ENCODE peak calls at places on chromosomes 2 and 18, in five cellular contexts. One of them, this sample, is unnamed.

GRCh38 chr2:74436111-74436803 is 5.5 kb downstream of the RTKN start:
- DNase-seq in stimulated activated CD8-positive, alpha-beta memory T cell treated with anti-CD3 and anti-CD28 coated beads, Interleukin-15, amount 100 ng/mL, for 24 hours: no peak
- DNase-seq in NCI-H2081: no peak
- DNase-seq in type B pancreatic cell: no peak
- DNase-seq in WTC11: no peak
- DNase-seq in this sample: no peak

GRCh38 chr2:128603411-128603924 is 284.8 kb upstream of the HS6ST1 start:
- DNase-seq in stimulated activated CD8-positive, alpha-beta memory T cell treated with anti-CD3 and anti-CD28 coated beads, Interleukin-15, amount 100 ng/mL, for 24 hours: no peak
- DNase-seq in NCI-H2081: no peak
- DNase-seq in type B pancreatic cell: no peak
- DNase-seq in WTC11: no peak
- DNase-seq in this sample: no peak

GRCh38 chr2:42098571-42099430 is 51.0 kb downstream of the PKDCC start:
- DNase-seq in stimulated activated CD8-positive, alpha-beta memory T cell treated with anti-CD3 and anti-CD28 coated beads, Interleukin-15, amount 100 ng/mL, for 24 hours: no peak
- DNase-seq in NCI-H2081: no peak
- DNase-seq in type B pancreatic cell: no peak
- DNase-seq in WTC11: no peak
- DNase-seq in this sample: no peak

GRCh38 chr2:72325592-72326422 is 178.1 kb upstream of the CYP26B1 start:
- DNase-seq in stimulated activated CD8-positive, alpha-beta memory T cell treated with anti-CD3 and anti-CD28 coated beads, Interleukin-15, amount 100 ng/mL, for 24 hours: no peak
- DNase-seq in NCI-H2081: no peak
- DNase-seq in type B pancreatic cell: no peak
- DNase-seq in WTC11: peak
- DNase-seq in this sample: peak

GRCh38 chr2:111250448-111251030 is 129.8 kb downstream of the BCL2L11 start:
- DNase-seq in stimulated activated CD8-positive, alpha-beta memory T cell treated with anti-CD3 and anti-CD28 coated beads, Interleukin-15, amount 100 ng/mL, for 24 hours: no peak
- DNase-seq in NCI-H2081: no peak
- DNase-seq in type B pancreatic cell: no peak
- DNase-seq in WTC11: no peak
- DNase-seq in this sample: no peak

GRCh38 chr2:230901006-230901405 is 24.0 kb downstream of the GPR55 start:
- DNase-seq in stimulated activated CD8-positive, alpha-beta memory T cell treated with anti-CD3 and anti-CD28 coated beads, Interleukin-15, amount 100 ng/mL, for 24 hours: no peak
- DNase-seq in NCI-H2081: no peak
- DNase-seq in type B pancreatic cell: peak
- DNase-seq in WTC11: no peak
- DNase-seq in this sample: no peak

GRCh38 chr2:30147196-30147714 is 448 bp downstream of the YPEL5 start:
- DNase-seq in stimulated activated CD8-positive, alpha-beta memory T cell treated with anti-CD3 and anti-CD28 coated beads, Interleukin-15, amount 100 ng/mL, for 24 hours: peak
- DNase-seq in NCI-H2081: no peak
- DNase-seq in type B pancreatic cell: peak
- DNase-seq in WTC11: peak
- DNase-seq in this sample: no peak

GRCh38 chr2:201233192-201234166 is 26.9 kb upstream of the CASP8 start:
- DNase-seq in stimulated activated CD8-positive, alpha-beta memory T cell treated with anti-CD3 and anti-CD28 coated beads, Interleukin-15, amount 100 ng/mL, for 24 hours: peak
- DNase-seq in NCI-H2081: peak
- DNase-seq in type B pancreatic cell: no peak
- DNase-seq in WTC11: peak
- DNase-seq in this sample: no peak

GRCh38 chr2:238425979-238426567 is 654 bp upstream of the ASB1 start:
- DNase-seq in stimulated activated CD8-positive, alpha-beta memory T cell treated with anti-CD3 and anti-CD28 coated beads, Interleukin-15, amount 100 ng/mL, for 24 hours: no peak
- DNase-seq in NCI-H2081: peak
- DNase-seq in type B pancreatic cell: no peak
- DNase-seq in WTC11: no peak
- DNase-seq in this sample: peak

GRCh38 chr2:10378189-10378588 is 69.9 kb downstream of the ODC1 start:
- DNase-seq in stimulated activated CD8-positive, alpha-beta memory T cell treated with anti-CD3 and anti-CD28 coated beads, Interleukin-15, amount 100 ng/mL, for 24 hours: no peak
- DNase-seq in NCI-H2081: no peak
- DNase-seq in type B pancreatic cell: no peak
- DNase-seq in WTC11: no peak
- DNase-seq in this sample: no peak

GRCh38 chr2:2294183-2294675 is 36.8 kb downstream of the MYT1L start:
- DNase-seq in stimulated activated CD8-positive, alpha-beta memory T cell treated with anti-CD3 and anti-CD28 coated beads, Interleukin-15, amount 100 ng/mL, for 24 hours: no peak
- DNase-seq in NCI-H2081: no peak
- DNase-seq in type B pancreatic cell: no peak
- DNase-seq in WTC11: no peak
- DNase-seq in this sample: no peak

GRCh38 chr2:209236369-209236768 is 187.5 kb upstream of the MAP2 start:
- DNase-seq in stimulated activated CD8-positive, alpha-beta memory T cell treated with anti-CD3 and anti-CD28 coated beads, Interleukin-15, amount 100 ng/mL, for 24 hours: no peak
- DNase-seq in NCI-H2081: no peak
- DNase-seq in type B pancreatic cell: no peak
- DNase-seq in WTC11: peak
- DNase-seq in this sample: peak

GRCh38 chr2:237857791-237858190 is 1.6 kb upstream of the RAMP1 start:
- DNase-seq in stimulated activated CD8-positive, alpha-beta memory T cell treated with anti-CD3 and anti-CD28 coated beads, Interleukin-15, amount 100 ng/mL, for 24 hours: no peak
- DNase-seq in NCI-H2081: no peak
- DNase-seq in type B pancreatic cell: no peak
- DNase-seq in WTC11: no peak
- DNase-seq in this sample: no peak

GRCh38 chr2:233928594-233929351 is 11.6 kb downstream of the TRPM8 start:
- DNase-seq in stimulated activated CD8-positive, alpha-beta memory T cell treated with anti-CD3 and anti-CD28 coated beads, Interleukin-15, amount 100 ng/mL, for 24 hours: no peak
- DNase-seq in NCI-H2081: peak
- DNase-seq in type B pancreatic cell: no peak
- DNase-seq in WTC11: peak
- DNase-seq in this sample: peak

GRCh38 chr2:181953773-181954537 is 31.7 kb upstream of the PPP1R1C start:
- DNase-seq in stimulated activated CD8-positive, alpha-beta memory T cell treated with anti-CD3 and anti-CD28 coated beads, Interleukin-15, amount 100 ng/mL, for 24 hours: peak
- DNase-seq in NCI-H2081: peak
- DNase-seq in type B pancreatic cell: no peak
- DNase-seq in WTC11: peak
- DNase-seq in this sample: peak

GRCh38 chr18:35241523-35241804 is 630 bp downstream of the ZNF397 start:
- DNase-seq in stimulated activated CD8-positive, alpha-beta memory T cell treated with anti-CD3 and anti-CD28 coated beads, Interleukin-15, amount 100 ng/mL, for 24 hours: no peak
- DNase-seq in NCI-H2081: no peak
- DNase-seq in type B pancreatic cell: no peak
- DNase-seq in WTC11: no peak
- DNase-seq in this sample: no peak

GRCh38 chr18:61738488-61738887 is 154.3 kb downstream of the RNF152 start:
- DNase-seq in stimulated activated CD8-positive, alpha-beta memory T cell treated with anti-CD3 and anti-CD28 coated beads, Interleukin-15, amount 100 ng/mL, for 24 hours: no peak
- DNase-seq in NCI-H2081: no peak
- DNase-seq in type B pancreatic cell: no peak
- DNase-seq in WTC11: no peak
- DNase-seq in this sample: no peak

GRCh38 chr2:74181739-74182138 is 3.1 kb upstream of the MOB1A start:
- DNase-seq in stimulated activated CD8-positive, alpha-beta memory T cell treated with anti-CD3 and anti-CD28 coated beads, Interleukin-15, amount 100 ng/mL, for 24 hours: no peak
- DNase-seq in NCI-H2081: no peak
- DNase-seq in type B pancreatic cell: no peak
- DNase-seq in WTC11: no peak
- DNase-seq in this sample: no peak

GRCh38 chr2:56239437-56239836 is 55.6 kb downstream of the CCDC85A start:
- DNase-seq in stimulated activated CD8-positive, alpha-beta memory T cell treated with anti-CD3 and anti-CD28 coated beads, Interleukin-15, amount 100 ng/mL, for 24 hours: no peak
- DNase-seq in NCI-H2081: peak
- DNase-seq in type B pancreatic cell: no peak
- DNase-seq in WTC11: no peak
- DNase-seq in this sample: no peak

GRCh38 chr2:64847930-64848329 is 141.3 kb upstream of the SLC1A4 start:
- DNase-seq in stimulated activated CD8-positive, alpha-beta memory T cell treated with anti-CD3 and anti-CD28 coated beads, Interleukin-15, amount 100 ng/mL, for 24 hours: no peak
- DNase-seq in NCI-H2081: no peak
- DNase-seq in type B pancreatic cell: no peak
- DNase-seq in WTC11: no peak
- DNase-seq in this sample: no peak

GRCh38 chr2:81163583-81163982 is 859.0 kb upstream of the LRRTM1 start:
- DNase-seq in stimulated activated CD8-positive, alpha-beta memory T cell treated with anti-CD3 and anti-CD28 coated beads, Interleukin-15, amount 100 ng/mL, for 24 hours: no peak
- DNase-seq in NCI-H2081: no peak
- DNase-seq in type B pancreatic cell: no peak
- DNase-seq in WTC11: no peak
- DNase-seq in this sample: no peak

GRCh38 chr18:56565596-56566355 is 72.6 kb downstream of the TXNL1 start:
- DNase-seq in stimulated activated CD8-positive, alpha-beta memory T cell treated with anti-CD3 and anti-CD28 coated beads, Interleukin-15, amount 100 ng/mL, for 24 hours: no peak
- DNase-seq in NCI-H2081: no peak
- DNase-seq in type B pancreatic cell: no peak
- DNase-seq in WTC11: no peak
- DNase-seq in this sample: no peak

GRCh38 chr2:233353769-233354499 is at the start of gene DGKD:
- DNase-seq in stimulated activated CD8-positive, alpha-beta memory T cell treated with anti-CD3 and anti-CD28 coated beads, Interleukin-15, amount 100 ng/mL, for 24 hours: peak
- DNase-seq in NCI-H2081: peak
- DNase-seq in type B pancreatic cell: no peak
- DNase-seq in WTC11: peak
- DNase-seq in this sample: peak

GRCh38 chr2:109128466-109129355 is at the start of gene SH3RF3:
- DNase-seq in stimulated activated CD8-positive, alpha-beta memory T cell treated with anti-CD3 and anti-CD28 coated beads, Interleukin-15, amount 100 ng/mL, for 24 hours: no peak
- DNase-seq in NCI-H2081: peak
- DNase-seq in type B pancreatic cell: no peak
- DNase-seq in WTC11: peak
- DNase-seq in this sample: peak

GRCh38 chr2:39306626-39307025 is 62.9 kb upstream of the CDKL4 start:
- DNase-seq in stimulated activated CD8-positive, alpha-beta memory T cell treated with anti-CD3 and anti-CD28 coated beads, Interleukin-15, amount 100 ng/mL, for 24 hours: no peak
- DNase-seq in NCI-H2081: no peak
- DNase-seq in type B pancreatic cell: no peak
- DNase-seq in WTC11: no peak
- DNase-seq in this sample: no peak

GRCh38 chr2:27622921-27623384 is 5.9 kb downstream of the CCDC121 start:
- DNase-seq in stimulated activated CD8-positive, alpha-beta memory T cell treated with anti-CD3 and anti-CD28 coated beads, Interleukin-15, amount 100 ng/mL, for 24 hours: no peak
- DNase-seq in NCI-H2081: no peak
- DNase-seq in type B pancreatic cell: no peak
- DNase-seq in WTC11: no peak
- DNase-seq in this sample: no peak

GRCh38 chr2:207012461-207012860 is 73.1 kb downstream of the CPO start:
- DNase-seq in stimulated activated CD8-positive, alpha-beta memory T cell treated with anti-CD3 and anti-CD28 coated beads, Interleukin-15, amount 100 ng/mL, for 24 hours: no peak
- DNase-seq in NCI-H2081: no peak
- DNase-seq in type B pancreatic cell: no peak
- DNase-seq in WTC11: no peak
- DNase-seq in this sample: no peak

GRCh38 chr2:169107645-169108044 is 38.3 kb downstream of the DHRS9 start:
- DNase-seq in stimulated activated CD8-positive, alpha-beta memory T cell treated with anti-CD3 and anti-CD28 coated beads, Interleukin-15, amount 100 ng/mL, for 24 hours: no peak
- DNase-seq in NCI-H2081: no peak
- DNase-seq in type B pancreatic cell: no peak
- DNase-seq in WTC11: no peak
- DNase-seq in this sample: no peak

GRCh38 chr2:235330775-235331438 is 162.9 kb upstream of the AGAP1 start:
- DNase-seq in stimulated activated CD8-positive, alpha-beta memory T cell treated with anti-CD3 and anti-CD28 coated beads, Interleukin-15, amount 100 ng/mL, for 24 hours: no peak
- DNase-seq in NCI-H2081: no peak
- DNase-seq in type B pancreatic cell: no peak
- DNase-seq in WTC11: no peak
- DNase-seq in this sample: no peak